ENCODE peak calls at places on chromosomes 7 and 10, in ten cellular contexts. One of them, this sample, is unnamed.

GRCh38 chr10:1041514-1041913 is 7.4 kb downstream of the IDI1 start:
- DNase-seq in endodermal cell: no peak
- DNase-seq in GM12865: no peak
- DNase-seq in tibial artery: no peak
- DNase-seq in tibial nerve: no peak
- DNase-seq in dorsolateral prefrontal cortex: no peak
- DNase-seq in suprapubic skin: no peak
- DNase-seq in fibroblast of lung: no peak
- DNase-seq in neural progenitor cell: no peak
- DNase-seq in sigmoid colon: no peak
- DNase-seq in this sample: no peak

GRCh38 chr7:138975343-138976104 is 5.7 kb downstream of the KIAA1549 start:
- DNase-seq in sigmoid colon: no peak
- DNase-seq in suprapubic skin: no peak
- DNase-seq in tibial nerve: no peak
- DNase-seq in GM12865: no peak
- DNase-seq in neural progenitor cell: peak
- DNase-seq in dorsolateral prefrontal cortex: no peak
- DNase-seq in fibroblast of lung: no peak
- DNase-seq in endodermal cell: peak
- DNase-seq in tibial artery: no peak
- DNase-seq in this sample: no peak

GRCh38 chr10:114179747-114180146 is 594 bp downstream of the TDRD1 start:
- DNase-seq in tibial nerve: no peak
- DNase-seq in fibroblast of lung: no peak
- DNase-seq in dorsolateral prefrontal cortex: no peak
- DNase-seq in suprapubic skin: no peak
- DNase-seq in neural progenitor cell: no peak
- DNase-seq in endodermal cell: no peak
- DNase-seq in sigmoid colon: no peak
- DNase-seq in GM12865: no peak
- DNase-seq in tibial artery: no peak
- DNase-seq in this sample: no peak

GRCh38 chr10:101283762-101284161 is 54.5 kb upstream of the LBX1 start:
- DNase-seq in neural progenitor cell: no peak
- DNase-seq in sigmoid colon: no peak
- DNase-seq in GM12865: no peak
- DNase-seq in tibial artery: no peak
- DNase-seq in endodermal cell: no peak
- DNase-seq in fibroblast of lung: no peak
- DNase-seq in suprapubic skin: no peak
- DNase-seq in dorsolateral prefrontal cortex: no peak
- DNase-seq in tibial nerve: no peak
- DNase-seq in this sample: no peak

GRCh38 chr7:57178768-57179139 is 46.5 kb upstream of the ZNF479 start:
- DNase-seq in GM12865: no peak
- DNase-seq in endodermal cell: no peak
- DNase-seq in tibial artery: no peak
- DNase-seq in suprapubic skin: no peak
- DNase-seq in tibial nerve: no peak
- DNase-seq in sigmoid colon: no peak
- DNase-seq in dorsolateral prefrontal cortex: no peak
- DNase-seq in neural progenitor cell: no peak
- DNase-seq in fibroblast of lung: no peak
- DNase-seq in this sample: no peak

GRCh38 chr7:98870807-98871491 is 1.1 kb upstream of the TMEM130 start:
- DNase-seq in tibial nerve: no peak
- DNase-seq in endodermal cell: peak
- DNase-seq in sigmoid colon: peak
- DNase-seq in neural progenitor cell: no peak
- DNase-seq in GM12865: no peak
- DNase-seq in dorsolateral prefrontal cortex: no peak
- DNase-seq in suprapubic skin: peak
- DNase-seq in tibial artery: peak
- DNase-seq in fibroblast of lung: no peak
- DNase-seq in this sample: no peak

GRCh38 chr10:97028832-97029178 is 157.0 kb downstream of the SLIT1 start:
- DNase-seq in tibial artery: no peak
- DNase-seq in fibroblast of lung: no peak
- DNase-seq in sigmoid colon: no peak
- DNase-seq in endodermal cell: no peak
- DNase-seq in tibial nerve: no peak
- DNase-seq in dorsolateral prefrontal cortex: no peak
- DNase-seq in GM12865: no peak
- DNase-seq in neural progenitor cell: no peak
- DNase-seq in suprapubic skin: no peak
- DNase-seq in this sample: no peak

GRCh38 chr10:50987934-50988333 is 86.4 kb upstream of the PRKG1 start:
- DNase-seq in suprapubic skin: no peak
- DNase-seq in endodermal cell: no peak
- DNase-seq in sigmoid colon: no peak
- DNase-seq in tibial nerve: no peak
- DNase-seq in GM12865: no peak
- DNase-seq in neural progenitor cell: no peak
- DNase-seq in tibial artery: no peak
- DNase-seq in fibroblast of lung: no peak
- DNase-seq in dorsolateral prefrontal cortex: no peak
- DNase-seq in this sample: no peak

GRCh38 chr7:128167791-128168666 is 73.0 kb upstream of the LEP start:
- DNase-seq in sigmoid colon: no peak
- DNase-seq in neural progenitor cell: peak
- DNase-seq in dorsolateral prefrontal cortex: peak
- DNase-seq in suprapubic skin: peak
- DNase-seq in tibial nerve: no peak
- DNase-seq in fibroblast of lung: no peak
- DNase-seq in endodermal cell: peak
- DNase-seq in GM12865: no peak
- DNase-seq in tibial artery: no peak
- DNase-seq in this sample: no peak

GRCh38 chr10:131090761-131091661 is 220.5 kb downstream of the TCERG1L start:
- DNase-seq in endodermal cell: no peak
- DNase-seq in tibial nerve: no peak
- DNase-seq in GM12865: no peak
- DNase-seq in neural progenitor cell: no peak
- DNase-seq in fibroblast of lung: no peak
- DNase-seq in dorsolateral prefrontal cortex: no peak
- DNase-seq in sigmoid colon: no peak
- DNase-seq in suprapubic skin: no peak
- DNase-seq in tibial artery: no peak
- DNase-seq in this sample: no peak

GRCh38 chr7:29408841-29409243 is 154.8 kb upstream of the PRR15 start:
- DNase-seq in neural progenitor cell: peak
- DNase-seq in sigmoid colon: no peak
- DNase-seq in tibial nerve: no peak
- DNase-seq in tibial artery: peak
- DNase-seq in endodermal cell: peak
- DNase-seq in fibroblast of lung: peak
- DNase-seq in suprapubic skin: no peak
- DNase-seq in GM12865: peak
- DNase-seq in dorsolateral prefrontal cortex: no peak
- DNase-seq in this sample: peak

GRCh38 chr7:35252584-35252983 is 1.3 kb downstream of the TBX20 start:
- DNase-seq in sigmoid colon: no peak
- DNase-seq in fibroblast of lung: no peak
- DNase-seq in tibial nerve: no peak
- DNase-seq in tibial artery: no peak
- DNase-seq in dorsolateral prefrontal cortex: no peak
- DNase-seq in endodermal cell: no peak
- DNase-seq in neural progenitor cell: no peak
- DNase-seq in GM12865: no peak
- DNase-seq in suprapubic skin: no peak
- DNase-seq in this sample: no peak
- H3K4me3 ChIP-seq in sigmoid colon: no peak
- H3K4me3 ChIP-seq in fibroblast of lung: no peak
- H3K4me3 ChIP-seq in tibial nerve: no peak
- H3K4me3 ChIP-seq in tibial artery: no peak
- H3K4me3 ChIP-seq in dorsolateral prefrontal cortex: no peak
- H3K4me3 ChIP-seq in endodermal cell: peak
- H3K4me3 ChIP-seq in neural progenitor cell: no peak
- H3K4me3 ChIP-seq in GM12865: no peak
- H3K4me3 ChIP-seq in suprapubic skin: no peak
- H3K4me3 ChIP-seq in this sample: no peak

GRCh38 chr7:37394158-37394557 is 54.5 kb downstream of the ELMO1 start:
- DNase-seq in fibroblast of lung: no peak
- DNase-seq in endodermal cell: peak
- DNase-seq in tibial artery: no peak
- DNase-seq in dorsolateral prefrontal cortex: no peak
- DNase-seq in suprapubic skin: no peak
- DNase-seq in sigmoid colon: no peak
- DNase-seq in tibial nerve: no peak
- DNase-seq in GM12865: peak
- DNase-seq in neural progenitor cell: no peak
- DNase-seq in this sample: no peak

GRCh38 chr7:37390149-37390548 is 58.5 kb downstream of the ELMO1 start:
- DNase-seq in fibroblast of lung: no peak
- DNase-seq in GM12865: no peak
- DNase-seq in tibial nerve: no peak
- DNase-seq in dorsolateral prefrontal cortex: no peak
- DNase-seq in sigmoid colon: no peak
- DNase-seq in endodermal cell: peak
- DNase-seq in suprapubic skin: no peak
- DNase-seq in tibial artery: no peak
- DNase-seq in neural progenitor cell: peak
- DNase-seq in this sample: no peak

GRCh38 chr7:37392673-37393017 is 56.0 kb downstream of the ELMO1 start:
- DNase-seq in tibial artery: no peak
- DNase-seq in fibroblast of lung: no peak
- DNase-seq in endodermal cell: peak
- DNase-seq in suprapubic skin: no peak
- DNase-seq in sigmoid colon: no peak
- DNase-seq in GM12865: no peak
- DNase-seq in dorsolateral prefrontal cortex: no peak
- DNase-seq in neural progenitor cell: no peak
- DNase-seq in tibial nerve: no peak
- DNase-seq in this sample: no peak

GRCh38 chr7:37395618-37396259 is 52.9 kb downstream of the ELMO1 start:
- DNase-seq in tibial nerve: no peak
- DNase-seq in GM12865: peak
- DNase-seq in endodermal cell: no peak
- DNase-seq in neural progenitor cell: no peak
- DNase-seq in tibial artery: no peak
- DNase-seq in suprapubic skin: no peak
- DNase-seq in dorsolateral prefrontal cortex: no peak
- DNase-seq in fibroblast of lung: no peak
- DNase-seq in sigmoid colon: no peak
- DNase-seq in this sample: no peak

GRCh38 chr7:37391791-37392672 is 56.6 kb downstream of the ELMO1 start:
- DNase-seq in GM12865: no peak
- DNase-seq in tibial artery: no peak
- DNase-seq in sigmoid colon: no peak
- DNase-seq in dorsolateral prefrontal cortex: no peak
- DNase-seq in tibial nerve: no peak
- DNase-seq in endodermal cell: no peak
- DNase-seq in neural progenitor cell: no peak
- DNase-seq in fibroblast of lung: no peak
- DNase-seq in suprapubic skin: no peak
- DNase-seq in this sample: no peak
- H3K4me3 ChIP-seq in GM12865: no peak
- H3K4me3 ChIP-seq in tibial artery: no peak
- H3K4me3 ChIP-seq in sigmoid colon: no peak
- H3K4me3 ChIP-seq in dorsolateral prefrontal cortex: no peak
- H3K4me3 ChIP-seq in tibial nerve: no peak
- H3K4me3 ChIP-seq in endodermal cell: no peak
- H3K4me3 ChIP-seq in neural progenitor cell: no peak
- H3K4me3 ChIP-seq in fibroblast of lung: no peak
- H3K4me3 ChIP-seq in suprapubic skin: no peak
- H3K4me3 ChIP-seq in this sample: no peak

GRCh38 chr7:130369110-130369711 is 11.1 kb upstream of the CPA1 start:
- DNase-seq in neural progenitor cell: no peak
- DNase-seq in fibroblast of lung: peak
- DNase-seq in sigmoid colon: no peak
- DNase-seq in dorsolateral prefrontal cortex: no peak
- DNase-seq in tibial artery: no peak
- DNase-seq in endodermal cell: no peak
- DNase-seq in GM12865: peak
- DNase-seq in suprapubic skin: no peak
- DNase-seq in tibial nerve: no peak
- DNase-seq in this sample: no peak
- H3K4me3 ChIP-seq in neural progenitor cell: no peak
- H3K4me3 ChIP-seq in fibroblast of lung: peak
- H3K4me3 ChIP-seq in sigmoid colon: no peak
- H3K4me3 ChIP-seq in dorsolateral prefrontal cortex: no peak
- H3K4me3 ChIP-seq in tibial artery: no peak
- H3K4me3 ChIP-seq in endodermal cell: no peak
- H3K4me3 ChIP-seq in GM12865: no peak
- H3K4me3 ChIP-seq in suprapubic skin: no peak
- H3K4me3 ChIP-seq in tibial nerve: no peak
- H3K4me3 ChIP-seq in this sample: no peak

DNA sequence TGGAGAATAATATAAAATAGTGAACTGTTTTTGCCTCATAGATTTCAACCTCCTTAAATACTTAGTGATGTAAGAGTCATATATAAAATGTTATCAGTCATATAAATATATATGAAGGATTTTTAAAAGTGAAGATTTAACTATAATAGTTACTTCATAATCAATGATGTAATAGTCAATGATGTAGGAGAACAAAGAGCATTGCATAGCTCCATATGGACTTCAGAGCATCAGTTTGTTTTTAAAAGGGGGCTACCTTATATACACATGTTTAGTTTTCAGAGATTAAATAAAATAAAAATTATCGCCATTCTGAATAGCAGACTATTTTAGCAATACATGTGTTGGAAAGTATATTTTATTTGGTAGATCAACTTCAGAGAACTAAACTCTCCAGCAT is 29.1 kb upstream of the EPC1 start:
- DNase-seq in fibroblast of lung: no peak
- DNase-seq in tibial artery: no peak
- DNase-seq in dorsolateral prefrontal cortex: no peak
- DNase-seq in GM12865: no peak
- DNase-seq in sigmoid colon: no peak
- DNase-seq in suprapubic skin: no peak
- DNase-seq in endodermal cell: no peak
- DNase-seq in neural progenitor cell: no peak
- DNase-seq in tibial nerve: no peak
- DNase-seq in this sample: no peak
- H3K4me3 ChIP-seq in fibroblast of lung: no peak
- H3K4me3 ChIP-seq in tibial artery: peak
- H3K4me3 ChIP-seq in dorsolateral prefrontal cortex: peak
- H3K4me3 ChIP-seq in GM12865: peak
- H3K4me3 ChIP-seq in sigmoid colon: peak
- H3K4me3 ChIP-seq in suprapubic skin: peak
- H3K4me3 ChIP-seq in endodermal cell: peak
- H3K4me3 ChIP-seq in neural progenitor cell: peak
- H3K4me3 ChIP-seq in tibial nerve: peak
- H3K4me3 ChIP-seq in this sample: no peak